ENCODE peak calls at places on chromosomes 16 and 17, in seven cellular contexts. X is stimulated activated CD4-positive, alpha-beta T cell treated with anti-CD3 and anti-CD28 coated beads, Interleukin-1b, Interleukin-23, amount 100 ng/mL, for 24 hours; S is CD4-positive, alpha-beta T cell; M is GM04504; B is anterior cingulate cortex; I is amygdala; C is NCI-H460. K is an unnamed sample.

GRCh38 chr17:48892940-48893645 is 506 bp downstream of the ATP5MC1 start:
- DNase-seq in X (no peak), S (no peak), M (no peak), B (no peak), I (no peak), C (no peak), K (no peak)

GRCh38 chr16:856811-857210 is 56.3 kb upstream of the GNG13 start:
- DNase-seq in X (no peak), S (no peak), M (no peak), B (no peak), I (no peak), C (no peak), K (no peak)

GRCh38 chr17:79137015-79137770 is 62.6 kb downstream of the ENGASE start:
- DNase-seq in X (no peak), S (no peak), M (no peak), B (no peak), I (no peak), C (no peak), K (no peak)

GRCh38 chr16:19883296-19883951 is 1.2 kb downstream of the GPRC5B start:
- DNase-seq in X (no peak), S (no peak), M (no peak), B (peak), I (peak), C (no peak), K (peak)

GRCh38 chr17:49964539-49965521 is 4.2 kb upstream of the DLX4 start:
- DNase-seq in X (no peak), S (no peak), M (no peak), B (no peak), I (no peak), C (no peak), K (no peak)

GRCh38 chr17:48925991-48926342 is 17.8 kb downstream of the UBE2Z start:
- DNase-seq in X (no peak), S (no peak), M (no peak), B (no peak), I (no peak), C (no peak), K (no peak)

GRCh38 chr16:55691771-55692170 is 36.0 kb downstream of the SLC6A2 start:
- DNase-seq in X (no peak), S (no peak), M (no peak), B (no peak), I (no peak), C (no peak), K (no peak)

GRCh38 chr16:49700222-49700927 is 155.5 kb downstream of the ZNF423 start:
- DNase-seq in X (no peak), S (no peak), M (no peak), B (no peak), I (no peak), C (no peak), K (no peak)

GRCh38 chr17:64596988-64597387 is 65.1 kb downstream of the SMURF2 start:
- DNase-seq in X (no peak), S (no peak), M (no peak), B (no peak), I (no peak), C (no peak), K (no peak)

GRCh38 chr16:26987631-26988030 is 79.1 kb upstream of the C16orf82 start:
- DNase-seq in X (no peak), S (no peak), M (peak), B (no peak), I (no peak), C (no peak), K (no peak)

GRCh38 chr17:74426551-74427047 is 5.3 kb upstream of the GPRC5C start:
- DNase-seq in X (no peak), S (no peak), M (no peak), B (no peak), I (no peak), C (no peak), K (no peak)

GRCh38 chr16:78127130-78127529 is 27.7 kb downstream of the WWOX start:
- DNase-seq in X (no peak), S (no peak), M (peak), B (no peak), I (no peak), C (no peak), K (no peak)

GRCh38 chr17:32757963-32758362 is 119.0 kb downstream of the MYO1D start:
- DNase-seq in X (no peak), S (no peak), M (no peak), B (no peak), I (no peak), C (no peak), K (no peak)

GRCh38 chr17:36482611-36483504 is 3.6 kb upstream of the ZNHIT3 start:
- DNase-seq in X (peak), S (peak), M (peak), B (peak), I (peak), C (peak), K (peak)

GRCh38 chr17:74257311-74257710 is 16.7 kb upstream of the DNAI2 start:
- DNase-seq in X (no peak), S (no peak), M (no peak), B (no peak), I (no peak), C (no peak), K (no peak)

GRCh38 chr17:81528651-81529436 is 667 bp downstream of the FSCN2 start:
- DNase-seq in X (no peak), S (no peak), M (no peak), B (no peak), I (no peak), C (no peak), K (no peak)

GRCh38 chr17:79017546-79017945 is 6.4 kb upstream of the C1QTNF1 start:
- DNase-seq in X (no peak), S (no peak), M (no peak), B (no peak), I (no peak), C (no peak), K (no peak)

GRCh38 chr16:62253926-62254325 is 217.7 kb upstream of the CDH8 start:
- DNase-seq in X (no peak), S (no peak), M (no peak), B (no peak), I (no peak), C (no peak), K (no peak)

GRCh38 chr17:6713130-6713917 is at the start of gene SLC13A5:
- DNase-seq in X (no peak), S (no peak), M (no peak), B (no peak), I (peak), C (no peak), K (peak)

GRCh38 chr16:7398536-7398935 is 65.9 kb downstream of the RBFOX1 start:
- DNase-seq in X (no peak), S (no peak), M (no peak), B (no peak), I (no peak), C (no peak), K (no peak)

GRCh38 chr17:20225162-20226115 is 216.3 kb downstream of the SPECC1 start:
- DNase-seq in X (no peak), S (no peak), M (no peak), B (no peak), I (peak), C (no peak), K (no peak)

GRCh38 chr16:81669473-81670350 is 109.4 kb upstream of the PLCG2 start:
- DNase-seq in X (no peak), S (no peak), M (no peak), B (no peak), I (no peak), C (no peak), K (no peak)

GRCh38 chr16:68640972-68641371 is 4.1 kb upstream of the CDH3 start:
- DNase-seq in X (no peak), S (no peak), M (no peak), B (no peak), I (no peak), C (no peak), K (no peak)

GRCh38 chr17:29835438-29836351 is 94.3 kb downstream of the SSH2 start:
- DNase-seq in X (no peak), S (no peak), M (no peak), B (no peak), I (no peak), C (no peak), K (no peak)

GRCh38 chr17:37117743-37118142 is 169.0 kb downstream of the AATF start:
- DNase-seq in X (no peak), S (no peak), M (no peak), B (no peak), I (no peak), C (no peak), K (no peak)

GRCh38 chr16:31105677-31106213 is 2.4 kb upstream of the BCKDK start:
- DNase-seq in X (peak), S (peak), M (peak), B (peak), I (peak), C (peak), K (peak)

GRCh38 chr17:7717756-7718350 is 309 bp downstream of the DNAH2 start:
- DNase-seq in X (no peak), S (no peak), M (no peak), B (no peak), I (no peak), C (no peak), K (no peak)

GRCh38 chr17:38906429-38907172 is 18.8 kb upstream of the LASP1NB start:
- DNase-seq in X (no peak), S (no peak), M (no peak), B (no peak), I (no peak), C (no peak), K (no peak)